ENCODE peak calls at places on chromosomes 6 and 20, in four cellular contexts. F is K562, X is HepG2, G is H1. H is an unnamed sample.
A peak's percentile ranks its signal among the peaks of the same experiment; 100 is the strongest.

GRCh38 chr6:123997223-123997622 is 193.6 kb downstream of the NKAIN2 start:
- DNase-seq in F (peak; percentile 8), X (no peak), G (no peak), H (no peak)

GRCh38 chr20:53677447-53678314 is 84.0 kb upstream of the ZNF217 start:
- DNase-seq in F (peak; percentile 44), X (peak; percentile 92), G (no peak), H (no peak)

GRCh38 chr6:157603971-157604370 is 219.1 kb upstream of the SNX9 start:
- DNase-seq in F (no peak), X (no peak), G (no peak), H (no peak)

GRCh38 chr20:24785141-24785924 is 163.7 kb upstream of the CST7 start:
- DNase-seq in F (no peak), X (no peak), G (no peak), H (no peak)

GRCh38 chr6:107185570-107185969 is 70.3 kb upstream of the BEND3 start:
- DNase-seq in F (no peak), X (peak; percentile 29), G (no peak), H (no peak)

GRCh38 chr6:32329141-32329540 is 42.6 kb downstream of the TSBP1 start:
- DNase-seq in F (no peak), X (no peak), G (no peak), H (no peak)

GRCh38 chr6:45533394-45533793 is 155.7 kb upstream of the SUPT3H start:
- DNase-seq in F (no peak), X (no peak), G (no peak), H (no peak)

GRCh38 chr6:26501482-26501986 is 1.4 kb downstream of the BTN1A1 start:
- DNase-seq in F (no peak), X (no peak), G (peak; percentile 72), H (no peak)

GRCh38 chr6:5149160-5149559 is 64.0 kb downstream of the PPP1R3G start:
- DNase-seq in F (no peak), X (no peak), G (no peak), H (no peak)

GRCh38 chr6:12485226-12485764 is 195.1 kb downstream of the EDN1 start:
- DNase-seq in F (no peak), X (no peak), G (no peak), H (no peak)
- TF ChIP-seq TAF1 in F (no peak), X (no peak), G (no peak), H (no peak)

DNA sequence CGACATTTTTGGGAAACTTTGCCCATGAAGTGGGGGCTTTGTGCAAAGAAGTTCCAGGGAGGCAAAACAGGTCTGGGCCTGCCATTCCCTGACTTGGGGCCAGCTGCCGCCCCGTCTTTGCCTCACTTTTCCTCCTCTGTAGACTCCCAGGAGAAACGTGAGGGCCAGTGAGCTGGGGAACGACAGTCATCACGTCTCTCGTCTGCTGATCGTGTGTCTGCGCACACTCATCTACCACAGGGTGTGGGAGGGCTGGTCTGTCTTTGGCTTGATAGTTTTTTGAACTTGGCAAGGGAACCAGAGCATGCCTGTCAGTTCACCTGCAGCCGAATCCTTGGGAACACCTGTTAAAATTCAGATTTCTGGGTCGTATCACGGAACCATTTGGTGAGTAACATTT is 8.5 kb downstream of the GHRH start:
- DNase-seq in F (no peak), X (no peak), G (no peak), H (no peak)
- TF ChIP-seq POLR2AphosphoS5 in F (no peak), X (no peak), G (no peak), H (no peak)

DNA sequence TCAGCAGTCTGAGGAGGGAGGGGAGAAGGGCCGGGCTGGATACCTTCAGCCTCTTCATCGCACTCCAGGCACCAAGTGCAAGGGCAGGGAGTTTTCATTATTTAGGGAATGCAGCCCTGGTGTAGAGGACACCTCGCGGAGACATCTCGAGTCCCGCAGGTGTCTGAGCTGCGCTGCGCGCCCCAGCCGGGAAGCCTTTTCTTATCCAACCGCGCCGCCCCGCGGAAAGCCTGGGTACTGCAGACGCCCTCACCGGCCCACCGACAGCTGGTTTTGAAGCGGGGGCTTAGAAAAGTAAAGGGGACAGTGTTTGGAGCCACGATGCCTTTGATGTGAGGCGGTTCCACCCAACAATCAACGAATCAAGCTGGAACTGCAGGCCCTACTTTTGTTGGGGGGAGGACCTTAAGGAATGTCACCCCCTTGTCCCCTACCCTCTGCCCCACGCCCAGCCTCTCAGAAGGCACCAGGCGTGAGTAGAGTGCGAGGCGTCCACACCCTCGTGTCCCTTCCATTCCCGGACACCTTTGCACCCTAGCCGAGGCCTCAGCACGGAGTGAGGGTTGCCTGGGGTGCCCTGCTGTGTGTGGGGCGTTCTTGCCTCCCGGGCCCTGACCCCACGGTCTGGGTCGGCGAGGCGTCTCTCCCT is 8.6 kb downstream of the NKX2-2 start:
- DNase-seq in F (peak; percentile 69), X (peak; percentile 55), G (peak; percentile 100), H (no peak)
- TF ChIP-seq POLR2A in F (no peak), X (no peak), G (no peak), H (no peak)

GRCh38 chr6:125988280-125988679 is 1.9 kb downstream of the TRMT11 start:
- DNase-seq in F (no peak), X (no peak), G (no peak), H (no peak)
- TF ChIP-seq TAF1 in F (no peak), X (no peak), G (no peak), H (no peak)

GRCh38 chr6:113856571-113857564 is at the start of gene MARCKS:
- DNase-seq in F (peak; percentile 67), X (peak; percentile 75), G (peak; percentile 84), H (peak; percentile 52)
- TF ChIP-seq POLR2AphosphoS5 in F (no peak), X (peak; percentile 87), G (peak; percentile 68), H (peak; percentile 69)

GRCh38 chr20:3820048-3820900 is at the start of gene AP5S1:
- DNase-seq in F (peak; percentile 81), X (peak; percentile 97), G (peak; percentile 98), H (peak; percentile 89)
- TF ChIP-seq POLR2A in F (peak; percentile 78), X (peak; percentile 97), G (peak; percentile 76), H (peak; percentile 90)